ENCODE peak calls at places on chromosomes 1 and 21, in eight cellular contexts. One of them, this sample, is unnamed.

GRCh38 chr1:171397851-171398469 is 84.0 kb downstream of the FMO4 start:
- DNase-seq in left lung: no peak
- DNase-seq in colonic mucosa: no peak
- DNase-seq in astrocyte of the spinal cord: no peak
- DNase-seq in A673: no peak
- DNase-seq in adrenal gland: no peak
- DNase-seq in tibial nerve: no peak
- DNase-seq in breast epithelium: no peak
- DNase-seq in this sample: no peak

GRCh38 chr21:33265664-33266049 is 510 bp upstream of the IL10RB start:
- DNase-seq in left lung: peak; percentile 86
- DNase-seq in colonic mucosa: peak; percentile 50
- DNase-seq in astrocyte of the spinal cord: no peak
- DNase-seq in A673: no peak
- DNase-seq in adrenal gland: peak; percentile 70
- DNase-seq in tibial nerve: peak; percentile 54
- DNase-seq in breast epithelium: peak; percentile 51
- DNase-seq in this sample: no peak

GRCh38 chr1:218476385-218476784 is 131.2 kb downstream of the TGFB2 start:
- DNase-seq in left lung: no peak
- DNase-seq in colonic mucosa: no peak
- DNase-seq in astrocyte of the spinal cord: peak; percentile 86
- DNase-seq in A673: no peak
- DNase-seq in adrenal gland: no peak
- DNase-seq in tibial nerve: no peak
- DNase-seq in breast epithelium: no peak
- DNase-seq in this sample: no peak

GRCh38 chr1:84089470-84090261 is 54.4 kb upstream of the PRKACB start:
- DNase-seq in left lung: no peak
- DNase-seq in colonic mucosa: no peak
- DNase-seq in astrocyte of the spinal cord: peak; percentile 38
- DNase-seq in A673: peak; percentile 68
- DNase-seq in adrenal gland: no peak
- DNase-seq in tibial nerve: no peak
- DNase-seq in breast epithelium: no peak
- DNase-seq in this sample: no peak

GRCh38 chr1:180842052-180842451 is 70.6 kb upstream of the KIAA1614 start:
- DNase-seq in left lung: no peak
- DNase-seq in colonic mucosa: no peak
- DNase-seq in astrocyte of the spinal cord: peak; percentile 83
- DNase-seq in A673: peak; percentile 21
- DNase-seq in adrenal gland: no peak
- DNase-seq in tibial nerve: no peak
- DNase-seq in breast epithelium: no peak
- DNase-seq in this sample: no peak

GRCh38 chr1:179883040-179883501 is 986 bp downstream of the TOR1AIP1 start:
- DNase-seq in left lung: no peak
- DNase-seq in colonic mucosa: no peak
- DNase-seq in astrocyte of the spinal cord: no peak
- DNase-seq in A673: no peak
- DNase-seq in adrenal gland: no peak
- DNase-seq in tibial nerve: no peak
- DNase-seq in breast epithelium: no peak
- DNase-seq in this sample: no peak

GRCh38 chr1:3198371-3199287 is 129.6 kb downstream of the PRDM16 start:
- DNase-seq in left lung: no peak
- DNase-seq in colonic mucosa: no peak
- DNase-seq in astrocyte of the spinal cord: no peak
- DNase-seq in A673: no peak
- DNase-seq in adrenal gland: no peak
- DNase-seq in tibial nerve: no peak
- DNase-seq in breast epithelium: no peak
- DNase-seq in this sample: no peak

GRCh38 chr1:18240906-18241305 is 133.3 kb downstream of the IGSF21 start:
- DNase-seq in left lung: no peak
- DNase-seq in colonic mucosa: peak; percentile 63
- DNase-seq in astrocyte of the spinal cord: no peak
- DNase-seq in A673: no peak
- DNase-seq in adrenal gland: no peak
- DNase-seq in tibial nerve: no peak
- DNase-seq in breast epithelium: no peak
- DNase-seq in this sample: no peak

GRCh38 chr1:197139169-197139568 is 7.3 kb downstream of the ASPM start:
- DNase-seq in left lung: no peak
- DNase-seq in colonic mucosa: no peak
- DNase-seq in astrocyte of the spinal cord: no peak
- DNase-seq in A673: no peak
- DNase-seq in adrenal gland: no peak
- DNase-seq in tibial nerve: no peak
- DNase-seq in breast epithelium: no peak
- DNase-seq in this sample: no peak

GRCh38 chr21:45405819-45406762 is 1.1 kb downstream of the COL18A1 start:
- DNase-seq in left lung: no peak
- DNase-seq in colonic mucosa: no peak
- DNase-seq in astrocyte of the spinal cord: peak; percentile 50
- DNase-seq in A673: no peak
- DNase-seq in adrenal gland: peak; percentile 54
- DNase-seq in tibial nerve: no peak
- DNase-seq in breast epithelium: no peak
- DNase-seq in this sample: peak; percentile 80

GRCh38 chr21:45407629-45408247 is 2.8 kb downstream of the COL18A1 start:
- DNase-seq in left lung: no peak
- DNase-seq in colonic mucosa: no peak
- DNase-seq in astrocyte of the spinal cord: no peak
- DNase-seq in A673: no peak
- DNase-seq in adrenal gland: no peak
- DNase-seq in tibial nerve: no peak
- DNase-seq in breast epithelium: no peak
- DNase-seq in this sample: no peak

GRCh38 chr21:45408271-45408791 is 3.4 kb downstream of the COL18A1 start:
- DNase-seq in left lung: no peak
- DNase-seq in colonic mucosa: no peak
- DNase-seq in astrocyte of the spinal cord: no peak
- DNase-seq in A673: no peak
- DNase-seq in adrenal gland: peak; percentile 12
- DNase-seq in tibial nerve: no peak
- DNase-seq in breast epithelium: no peak
- DNase-seq in this sample: no peak

GRCh38 chr21:45405271-45405818 is 380 bp downstream of the COL18A1 start:
- DNase-seq in left lung: no peak
- DNase-seq in colonic mucosa: no peak
- DNase-seq in astrocyte of the spinal cord: no peak
- DNase-seq in A673: no peak
- DNase-seq in adrenal gland: no peak
- DNase-seq in tibial nerve: peak; percentile 31
- DNase-seq in breast epithelium: no peak
- DNase-seq in this sample: peak; percentile 57

DNA sequence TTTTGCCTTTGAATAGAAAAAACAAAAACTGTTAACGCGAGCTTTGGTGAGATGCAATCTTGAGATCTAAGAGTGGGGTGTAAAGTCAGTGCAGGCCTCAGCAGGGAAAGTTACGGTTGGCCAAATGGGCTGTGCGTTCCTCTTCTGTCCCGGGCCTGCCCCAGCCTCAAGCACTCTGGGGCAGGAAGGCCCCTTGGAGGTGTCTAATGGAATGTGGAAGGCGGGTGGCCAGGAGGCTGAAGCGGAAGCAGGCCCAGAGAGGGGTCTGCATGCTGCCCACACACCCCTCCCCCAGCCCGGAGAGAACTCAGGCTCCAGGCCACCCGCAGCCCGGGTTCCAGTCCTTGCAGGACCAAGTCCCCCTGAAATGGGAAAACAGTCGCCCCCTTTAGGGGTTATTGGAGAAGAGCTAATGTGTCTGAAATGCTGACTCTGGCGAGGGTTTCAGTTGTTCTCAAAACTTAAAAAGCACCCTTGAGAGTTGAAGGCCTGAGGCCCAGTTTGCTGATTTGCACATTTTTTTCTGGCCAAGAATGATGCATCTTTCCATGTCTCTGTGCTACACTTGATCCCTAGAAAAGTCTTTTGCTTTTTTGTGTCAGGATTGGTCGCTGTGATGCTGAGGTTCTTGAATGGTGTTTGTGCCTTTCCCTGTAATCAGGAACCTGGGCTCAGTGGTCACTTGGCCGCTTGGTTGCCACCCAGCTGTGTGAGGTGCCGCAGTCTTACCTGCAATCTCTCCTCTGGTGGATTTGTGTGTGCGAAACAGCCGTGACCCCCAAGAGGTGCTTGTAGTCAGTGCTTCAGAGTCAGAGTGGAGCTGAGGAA is 2.0 kb downstream of the COL18A1 start:
- DNase-seq in left lung: no peak
- DNase-seq in colonic mucosa: no peak
- DNase-seq in astrocyte of the spinal cord: peak; percentile 46
- DNase-seq in A673: peak; percentile 26
- DNase-seq in adrenal gland: no peak
- DNase-seq in tibial nerve: no peak
- DNase-seq in breast epithelium: no peak
- DNase-seq in this sample: peak; percentile 54
- TF ChIP-seq CTCF in left lung: no peak
- TF ChIP-seq CTCF in colonic mucosa: no peak
- TF ChIP-seq CTCF in astrocyte of the spinal cord: peak; percentile 20
- TF ChIP-seq CTCF in A673: peak; percentile 23
- TF ChIP-seq CTCF in adrenal gland: no peak
- TF ChIP-seq CTCF in tibial nerve: no peak
- TF ChIP-seq CTCF in breast epithelium: no peak
- TF ChIP-seq CTCF in this sample: no peak

GRCh38 chr1:202324646-202325045 is 17.1 kb downstream of the UBE2T start:
- DNase-seq in left lung: no peak
- DNase-seq in colonic mucosa: no peak
- DNase-seq in astrocyte of the spinal cord: no peak
- DNase-seq in A673: no peak
- DNase-seq in adrenal gland: no peak
- DNase-seq in tibial nerve: no peak
- DNase-seq in breast epithelium: no peak
- DNase-seq in this sample: no peak

GRCh38 chr1:202333861-202334260 is 7.9 kb downstream of the UBE2T start:
- DNase-seq in left lung: no peak
- DNase-seq in colonic mucosa: no peak
- DNase-seq in astrocyte of the spinal cord: no peak
- DNase-seq in A673: no peak
- DNase-seq in adrenal gland: no peak
- DNase-seq in tibial nerve: no peak
- DNase-seq in breast epithelium: no peak
- DNase-seq in this sample: no peak

DNA sequence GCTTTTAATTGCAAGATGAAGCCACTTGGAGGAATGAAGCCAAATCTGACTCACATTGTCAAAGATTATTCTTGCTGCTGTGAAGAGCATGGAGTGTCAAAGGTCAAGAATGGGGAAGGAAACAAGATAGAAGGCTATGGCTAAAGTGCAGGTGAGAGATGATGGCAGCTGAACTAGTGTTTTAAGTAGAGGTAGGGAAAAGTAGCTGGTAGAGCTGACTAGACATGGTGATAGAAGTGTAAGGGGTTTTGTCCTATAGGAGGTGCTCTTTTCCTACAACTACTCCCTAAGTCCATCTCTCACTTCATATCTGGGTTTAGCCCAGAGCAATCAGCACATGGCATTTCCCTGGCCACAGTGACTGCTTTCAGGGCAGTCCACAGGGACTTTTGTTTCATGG is 11.8 kb downstream of the UBE2T start:
- DNase-seq in left lung: no peak
- DNase-seq in colonic mucosa: no peak
- DNase-seq in astrocyte of the spinal cord: no peak
- DNase-seq in A673: no peak
- DNase-seq in adrenal gland: no peak
- DNase-seq in tibial nerve: no peak
- DNase-seq in breast epithelium: no peak
- DNase-seq in this sample: no peak
- TF ChIP-seq CTCF in left lung: no peak
- TF ChIP-seq CTCF in colonic mucosa: no peak
- TF ChIP-seq CTCF in astrocyte of the spinal cord: no peak
- TF ChIP-seq CTCF in A673: peak; percentile 12
- TF ChIP-seq CTCF in adrenal gland: no peak
- TF ChIP-seq CTCF in tibial nerve: no peak
- TF ChIP-seq CTCF in breast epithelium: no peak
- TF ChIP-seq CTCF in this sample: no peak

GRCh38 chr1:8239306-8240023 is 78.4 kb upstream of the SLC45A1 start:
- DNase-seq in left lung: no peak
- DNase-seq in colonic mucosa: peak; percentile 80
- DNase-seq in astrocyte of the spinal cord: no peak
- DNase-seq in A673: no peak
- DNase-seq in adrenal gland: no peak
- DNase-seq in tibial nerve: no peak
- DNase-seq in breast epithelium: no peak
- DNase-seq in this sample: peak; percentile 70
- TF ChIP-seq CTCF in left lung: no peak
- TF ChIP-seq CTCF in colonic mucosa: no peak
- TF ChIP-seq CTCF in astrocyte of the spinal cord: no peak
- TF ChIP-seq CTCF in A673: no peak
- TF ChIP-seq CTCF in adrenal gland: no peak
- TF ChIP-seq CTCF in tibial nerve: no peak
- TF ChIP-seq CTCF in breast epithelium: no peak
- TF ChIP-seq CTCF in this sample: no peak

GRCh38 chr21:17371470-17371869 is 141.4 kb upstream of the CXADR start:
- DNase-seq in left lung: no peak
- DNase-seq in colonic mucosa: no peak
- DNase-seq in astrocyte of the spinal cord: peak; percentile 75
- DNase-seq in A673: no peak
- DNase-seq in adrenal gland: no peak
- DNase-seq in tibial nerve: no peak
- DNase-seq in breast epithelium: no peak
- DNase-seq in this sample: no peak

GRCh38 chr21:17368748-17369363 is 144.0 kb upstream of the CXADR start:
- DNase-seq in left lung: no peak
- DNase-seq in colonic mucosa: no peak
- DNase-seq in astrocyte of the spinal cord: no peak
- DNase-seq in A673: no peak
- DNase-seq in adrenal gland: no peak
- DNase-seq in tibial nerve: no peak
- DNase-seq in breast epithelium: no peak
- DNase-seq in this sample: no peak

GRCh38 chr21:17370263-17370662 is 142.6 kb upstream of the CXADR start:
- DNase-seq in left lung: peak; percentile 52
- DNase-seq in colonic mucosa: no peak
- DNase-seq in astrocyte of the spinal cord: no peak
- DNase-seq in A673: no peak
- DNase-seq in adrenal gland: no peak
- DNase-seq in tibial nerve: no peak
- DNase-seq in breast epithelium: peak; percentile 60
- DNase-seq in this sample: no peak

GRCh38 chr21:17370750-17371325 is 142.0 kb upstream of the CXADR start:
- DNase-seq in left lung: no peak
- DNase-seq in colonic mucosa: no peak
- DNase-seq in astrocyte of the spinal cord: no peak
- DNase-seq in A673: no peak
- DNase-seq in adrenal gland: no peak
- DNase-seq in tibial nerve: no peak
- DNase-seq in breast epithelium: no peak
- DNase-seq in this sample: no peak

DNA sequence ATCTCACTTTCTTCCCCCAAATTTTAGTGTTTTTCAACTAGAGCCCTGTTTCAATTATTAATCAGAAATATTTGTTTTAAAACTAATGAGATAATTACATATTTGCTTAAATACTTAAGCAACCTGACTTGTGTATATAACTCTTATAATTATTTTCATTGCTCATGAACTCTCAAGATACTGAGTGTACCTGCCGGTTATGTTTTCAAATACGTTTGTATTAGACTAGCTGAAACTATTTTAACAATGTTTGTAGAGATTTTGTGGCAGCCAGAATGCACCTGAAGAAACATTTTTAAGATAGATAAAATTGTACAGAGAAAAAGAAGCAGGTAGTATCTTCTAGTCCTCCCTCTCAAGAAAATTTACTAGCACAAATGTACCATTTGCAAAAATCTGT is 140.6 kb upstream of the CXADR start:
- DNase-seq in left lung: no peak
- DNase-seq in colonic mucosa: no peak
- DNase-seq in astrocyte of the spinal cord: no peak
- DNase-seq in A673: no peak
- DNase-seq in adrenal gland: no peak
- DNase-seq in tibial nerve: no peak
- DNase-seq in breast epithelium: no peak
- DNase-seq in this sample: no peak
- TF ChIP-seq CTCF in left lung: no peak
- TF ChIP-seq CTCF in colonic mucosa: no peak
- TF ChIP-seq CTCF in astrocyte of the spinal cord: no peak
- TF ChIP-seq CTCF in A673: no peak
- TF ChIP-seq CTCF in adrenal gland: no peak
- TF ChIP-seq CTCF in tibial nerve: no peak
- TF ChIP-seq CTCF in breast epithelium: no peak
- TF ChIP-seq CTCF in this sample: no peak